ENCODE peak calls at places on chromosomes 2 and 18, in four cellular contexts. One of them, this sample, is unnamed.

GRCh38 chr18:59918320-59918755 is 18.5 kb downstream of the PMAIP1 start:
- DNase-seq in LoVo: peak; percentile 65
- DNase-seq in CD8-positive, alpha-beta memory T cell: no peak
- DNase-seq in fibroblast of mammary gland: peak; percentile 55
- DNase-seq in this sample: no peak

GRCh38 chr2:167508709-167509108 is 620.4 kb downstream of the XIRP2 start:
- DNase-seq in LoVo: no peak
- DNase-seq in CD8-positive, alpha-beta memory T cell: no peak
- DNase-seq in fibroblast of mammary gland: peak; percentile 8
- DNase-seq in this sample: no peak

GRCh38 chr18:4844320-4844719 is 352.7 kb downstream of the AKAIN1 start:
- DNase-seq in fibroblast of mammary gland: no peak
- DNase-seq in LoVo: no peak
- DNase-seq in CD8-positive, alpha-beta memory T cell: no peak
- DNase-seq in this sample: no peak

GRCh38 chr2:240921319-240922233 is 15.4 kb downstream of the CROCC2 start:
- DNase-seq in LoVo: no peak
- DNase-seq in fibroblast of mammary gland: peak; percentile 96
- DNase-seq in CD8-positive, alpha-beta memory T cell: no peak
- DNase-seq in this sample: no peak

GRCh38 chr2:97748397-97748796 is 35.0 kb downstream of the ZAP70 start:
- DNase-seq in CD8-positive, alpha-beta memory T cell: peak; percentile 61
- DNase-seq in fibroblast of mammary gland: peak; percentile 14
- DNase-seq in LoVo: no peak
- DNase-seq in this sample: peak; percentile 61

GRCh38 chr18:36127866-36128845 is 984 bp downstream of the SLC39A6 start:
- DNase-seq in fibroblast of mammary gland: peak; percentile 27
- DNase-seq in LoVo: peak; percentile 4
- DNase-seq in CD8-positive, alpha-beta memory T cell: no peak
- DNase-seq in this sample: no peak

GRCh38 chr2:205696541-205697441 is 14.5 kb downstream of the NRP2 start:
- DNase-seq in fibroblast of mammary gland: peak; percentile 30
- DNase-seq in CD8-positive, alpha-beta memory T cell: no peak
- DNase-seq in LoVo: no peak
- DNase-seq in this sample: no peak

GRCh38 chr2:12416600-12416999 is 300.1 kb upstream of the TRIB2 start:
- DNase-seq in LoVo: no peak
- DNase-seq in fibroblast of mammary gland: peak; percentile 75
- DNase-seq in CD8-positive, alpha-beta memory T cell: peak; percentile 60
- DNase-seq in this sample: no peak

GRCh38 chr18:31061945-31062344 is 19.4 kb upstream of the DSC3 start:
- DNase-seq in CD8-positive, alpha-beta memory T cell: no peak
- DNase-seq in fibroblast of mammary gland: no peak
- DNase-seq in LoVo: no peak
- DNase-seq in this sample: no peak

GRCh38 chr2:28880193-28880592 is 10.1 kb upstream of the TRMT61B start:
- DNase-seq in CD8-positive, alpha-beta memory T cell: no peak
- DNase-seq in LoVo: no peak
- DNase-seq in fibroblast of mammary gland: no peak
- DNase-seq in this sample: no peak

GRCh38 chr18:61554946-61555361 is 221.7 kb downstream of the CDH20 start:
- DNase-seq in LoVo: no peak
- DNase-seq in CD8-positive, alpha-beta memory T cell: no peak
- DNase-seq in fibroblast of mammary gland: no peak
- DNase-seq in this sample: no peak

GRCh38 chr18:42477261-42477660 is 522.2 kb downstream of the PIK3C3 start:
- DNase-seq in fibroblast of mammary gland: no peak
- DNase-seq in CD8-positive, alpha-beta memory T cell: no peak
- DNase-seq in LoVo: no peak
- DNase-seq in this sample: no peak

GRCh38 chr18:23226930-23227728 is 91.8 kb downstream of the CABLES1 start:
- DNase-seq in CD8-positive, alpha-beta memory T cell: no peak
- DNase-seq in fibroblast of mammary gland: peak; percentile 93
- DNase-seq in LoVo: no peak
- DNase-seq in this sample: no peak

GRCh38 chr2:18132697-18133096 is 254.2 kb downstream of the KCNS3 start:
- DNase-seq in CD8-positive, alpha-beta memory T cell: no peak
- DNase-seq in LoVo: no peak
- DNase-seq in fibroblast of mammary gland: no peak
- DNase-seq in this sample: no peak

GRCh38 chr2:205644018-205644417 is 38.3 kb upstream of the NRP2 start:
- DNase-seq in CD8-positive, alpha-beta memory T cell: no peak
- DNase-seq in fibroblast of mammary gland: peak; percentile 65
- DNase-seq in LoVo: no peak
- DNase-seq in this sample: no peak

GRCh38 chr2:215921884-215922283 is 91.5 kb downstream of the MREG start:
- DNase-seq in CD8-positive, alpha-beta memory T cell: no peak
- DNase-seq in LoVo: no peak
- DNase-seq in fibroblast of mammary gland: peak; percentile 97
- DNase-seq in this sample: no peak

GRCh38 chr18:51054764-51055163 is 24.8 kb downstream of the SMAD4 start:
- DNase-seq in LoVo: no peak
- DNase-seq in CD8-positive, alpha-beta memory T cell: no peak
- DNase-seq in fibroblast of mammary gland: peak; percentile 45
- DNase-seq in this sample: no peak

GRCh38 chr2:227052879-227053278 is 111.1 kb downstream of the COL4A4 start:
- DNase-seq in fibroblast of mammary gland: no peak
- DNase-seq in LoVo: peak; percentile 31
- DNase-seq in CD8-positive, alpha-beta memory T cell: no peak
- DNase-seq in this sample: no peak

GRCh38 chr2:99472327-99472960 is 17.4 kb downstream of the REV1 start:
- DNase-seq in LoVo: no peak
- DNase-seq in fibroblast of mammary gland: no peak
- DNase-seq in CD8-positive, alpha-beta memory T cell: no peak
- DNase-seq in this sample: no peak

GRCh38 chr2:239552213-239552926 is 151.6 kb upstream of the HDAC4 start:
- DNase-seq in fibroblast of mammary gland: no peak
- DNase-seq in CD8-positive, alpha-beta memory T cell: no peak
- DNase-seq in LoVo: no peak
- DNase-seq in this sample: no peak

GRCh38 chr2:194087569-194087968 is 1569.5 kb upstream of the SLC39A10 start:
- DNase-seq in LoVo: no peak
- DNase-seq in fibroblast of mammary gland: no peak
- DNase-seq in CD8-positive, alpha-beta memory T cell: no peak
- DNase-seq in this sample: no peak

GRCh38 chr18:7116832-7117389 is 686 bp downstream of the LAMA1 start:
- DNase-seq in LoVo: no peak
- DNase-seq in CD8-positive, alpha-beta memory T cell: no peak
- DNase-seq in fibroblast of mammary gland: no peak
- DNase-seq in this sample: no peak

GRCh38 chr2:216687646-216688045 is 7.7 kb downstream of the IGFBP5 start:
- DNase-seq in CD8-positive, alpha-beta memory T cell: no peak
- DNase-seq in LoVo: no peak
- DNase-seq in fibroblast of mammary gland: no peak
- DNase-seq in this sample: no peak

GRCh38 chr2:102698369-102699111 is 63.3 kb upstream of the TMEM182 start:
- DNase-seq in LoVo: peak; percentile 3
- DNase-seq in fibroblast of mammary gland: peak; percentile 57
- DNase-seq in CD8-positive, alpha-beta memory T cell: no peak
- DNase-seq in this sample: no peak

GRCh38 chr18:13241083-13241892 is 22.7 kb downstream of the LDLRAD4 start:
- DNase-seq in CD8-positive, alpha-beta memory T cell: no peak
- DNase-seq in LoVo: no peak
- DNase-seq in fibroblast of mammary gland: no peak
- DNase-seq in this sample: no peak

GRCh38 chr2:45498661-45499550 is 112.2 kb downstream of the SRBD1 start:
- DNase-seq in fibroblast of mammary gland: no peak
- DNase-seq in LoVo: no peak
- DNase-seq in CD8-positive, alpha-beta memory T cell: no peak
- DNase-seq in this sample: no peak

GRCh38 chr2:29841386-29842004 is 79.9 kb downstream of the ALK start:
- DNase-seq in LoVo: peak; percentile 26
- DNase-seq in fibroblast of mammary gland: peak; percentile 42
- DNase-seq in CD8-positive, alpha-beta memory T cell: no peak
- DNase-seq in this sample: no peak

GRCh38 chr2:26352892-26353291 is 6.3 kb upstream of the ADGRF3 start:
- DNase-seq in LoVo: no peak
- DNase-seq in CD8-positive, alpha-beta memory T cell: no peak
- DNase-seq in fibroblast of mammary gland: peak; percentile 69
- DNase-seq in this sample: no peak

GRCh38 chr2:8559811-8560210 is 122.0 kb upstream of the ID2 start:
- DNase-seq in CD8-positive, alpha-beta memory T cell: no peak
- DNase-seq in fibroblast of mammary gland: no peak
- DNase-seq in LoVo: no peak
- DNase-seq in this sample: no peak

GRCh38 chr2:238143239-238143951 is 4.9 kb downstream of the KLHL30 start:
- DNase-seq in LoVo: peak; percentile 71
- DNase-seq in CD8-positive, alpha-beta memory T cell: no peak
- DNase-seq in fibroblast of mammary gland: peak; percentile 33
- DNase-seq in this sample: no peak

GRCh38 chr2:237483018-237483731 is 3.9 kb upstream of the MLPH start:
- DNase-seq in fibroblast of mammary gland: peak; percentile 93
- DNase-seq in LoVo: peak; percentile 52
- DNase-seq in CD8-positive, alpha-beta memory T cell: no peak
- DNase-seq in this sample: no peak

GRCh38 chr2:217887841-217888665 is 114.7 kb downstream of the TNS1 start:
- DNase-seq in CD8-positive, alpha-beta memory T cell: no peak
- DNase-seq in LoVo: no peak
- DNase-seq in fibroblast of mammary gland: peak; percentile 38
- DNase-seq in this sample: no peak

GRCh38 chr2:39837856-39838453 is 58.9 kb upstream of the THUMPD2 start:
- DNase-seq in LoVo: peak; percentile 25
- DNase-seq in CD8-positive, alpha-beta memory T cell: no peak
- DNase-seq in fibroblast of mammary gland: peak; percentile 42
- DNase-seq in this sample: peak; percentile 2

GRCh38 chr2:84459944-84460429 is 907 bp upstream of the SUCLG1 start:
- DNase-seq in LoVo: no peak
- DNase-seq in CD8-positive, alpha-beta memory T cell: no peak
- DNase-seq in fibroblast of mammary gland: peak; percentile 24
- DNase-seq in this sample: no peak

GRCh38 chr18:3119401-3120323 is 100.1 kb downstream of the MYOM1 start:
- DNase-seq in LoVo: peak; percentile 85
- DNase-seq in fibroblast of mammary gland: peak; percentile 13
- DNase-seq in CD8-positive, alpha-beta memory T cell: no peak
- DNase-seq in this sample: no peak

GRCh38 chr2:145350011-145350410 is 830.1 kb upstream of the ZEB2 start:
- DNase-seq in LoVo: no peak
- DNase-seq in fibroblast of mammary gland: peak; percentile 74
- DNase-seq in CD8-positive, alpha-beta memory T cell: no peak
- DNase-seq in this sample: no peak

GRCh38 chr2:205885492-205886099 is 200.4 kb downstream of the INO80D start:
- DNase-seq in fibroblast of mammary gland: peak; percentile 78
- DNase-seq in CD8-positive, alpha-beta memory T cell: no peak
- DNase-seq in LoVo: peak; percentile 79
- DNase-seq in this sample: peak; percentile 62

GRCh38 chr2:127365211-127365643 is 22.5 kb downstream of the MAP3K2 start:
- DNase-seq in CD8-positive, alpha-beta memory T cell: no peak
- DNase-seq in fibroblast of mammary gland: no peak
- DNase-seq in LoVo: no peak
- DNase-seq in this sample: no peak

This sample was measured in NK-92 treated with Interleukin-12 subunit alpha and Interleukin-12 subunit beta, amount 100 ng/mL, for 24 hours.